ENCODE peak calls at places on chromosomes 12 and 14, in ten cellular contexts. D is activated CD8-positive, alpha-beta T cell treated with anti-CD3 and anti-CD28 coated beads, Interleukin-2, amount 10 ng/mL, durations not matched to agents 7 days and 5 days; O is lower lobe of right lung; B is heart left ventricle; I is activated naive CD8-positive, alpha-beta T cell treated with anti-CD3 and anti-CD28 coated beads, Interleukin-2, amount 50 U/mL, for 24 hours; L is T-cell; H is aorta; C is activated B cell treated with CpG ODN at 0.5 μM for 24 hours; U is lung; V is stimulated activated naive CD8-positive, alpha-beta T cell treated with anti-CD3 and anti-CD28 coated beads, Interleukin-15, Interleukin-2, amounts not matched to agents 100 U/mL and 50 U/mL, for 24 hours. Q is an unnamed sample.

GRCh38 chr14:35122696-35123387 is 490 bp downstream of the PRORP start:
- ATAC-seq in I (no peak), H (peak), O (peak), V (no peak), C (no peak), B (peak), D (no peak), L (no peak), U (peak), Q (peak)

GRCh38 chr12:4908694-4909396 is 860 bp upstream of the KCNA1 start:
- ATAC-seq in L (no peak), C (no peak), B (peak), U (no peak), O (no peak), I (peak), H (no peak), V (peak), D (peak), Q (no peak)

GRCh38 chr12:71948390-71948789 is 9.7 kb downstream of the TPH2 start:
- ATAC-seq in V (no peak), L (no peak), U (no peak), C (no peak), I (no peak), B (no peak), H (no peak), D (no peak), O (no peak), Q (no peak)

GRCh38 chr14:88323520-88324199 is 591 bp upstream of the KCNK10 start:
- ATAC-seq in U (no peak), H (no peak), B (no peak), C (peak), I (peak), L (no peak), V (no peak), O (no peak), D (peak), Q (no peak)

GRCh38 chr12:6963016-6963731 is 7.3 kb downstream of the PHB2 start:
- ATAC-seq in H (no peak), C (no peak), I (no peak), U (peak), O (peak), D (no peak), B (no peak), L (no peak), V (no peak), Q (peak)

GRCh38 chr12:32450363-32450762 is 51.0 kb downstream of the FGD4 start:
- ATAC-seq in D (no peak), I (no peak), L (no peak), C (no peak), H (no peak), B (no peak), O (no peak), U (no peak), V (no peak), Q (no peak)

GRCh38 chr12:49190317-49190716 is 1.4 kb upstream of the TUBA1A start:
- ATAC-seq in I (no peak), L (no peak), O (no peak), D (no peak), V (no peak), H (no peak), C (no peak), U (no peak), B (no peak), Q (no peak)

GRCh38 chr12:75390156-75390898 is 562 bp upstream of the GLIPR1L2 start:
- ATAC-seq in H (no peak), D (no peak), U (no peak), I (no peak), L (no peak), B (peak), V (peak), C (no peak), O (peak), Q (peak)

GRCh38 chr14:55600784-55601561 is 21.0 kb downstream of the KTN1 start:
- ATAC-seq in O (no peak), V (no peak), I (no peak), B (no peak), D (no peak), H (no peak), L (no peak), U (no peak), C (no peak), Q (peak)

GRCh38 chr12:115096673-115097349 is 412.8 kb upstream of the TBX3 start:
- ATAC-seq in D (no peak), C (no peak), H (peak), L (no peak), V (no peak), O (peak), U (no peak), I (no peak), B (peak), Q (no peak)

GRCh38 chr14:89477391-89477790 is 60.4 kb upstream of the FOXN3 start:
- ATAC-seq in L (no peak), C (no peak), U (no peak), O (no peak), V (no peak), H (peak), B (no peak), D (no peak), I (no peak), Q (no peak)